ENCODE peak calls at places on chromosomes 5 and 9, in nine cellular contexts. Y, W, J, U, P, S, H, M and B are unnamed samples.

GRCh38 chr9:19988281-19988680 is 199.4 kb upstream of the SLC24A2 start:
- DNase-seq in P (no peak), H (no peak), U (no peak), W (no peak), M (no peak), J (no peak), Y (no peak), S (no peak), B (no peak)

GRCh38 chr5:156147948-156148285 is 179.0 kb upstream of the SGCD start:
- DNase-seq in Y (no peak), U (no peak), J (no peak), P (no peak), M (no peak), H (no peak), S (no peak), W (no peak), B (no peak)

GRCh38 chr5:173970878-173971650 is 17.9 kb upstream of the C5orf47 start:
- DNase-seq in S (no peak), J (no peak), M (no peak), H (no peak), Y (no peak), U (peak; percentile 34), W (no peak), P (no peak), B (no peak)

GRCh38 chr5:50691399-50692016 is 25.1 kb downstream of the PARP8 start:
- DNase-seq in H (no peak), M (no peak), J (no peak), U (no peak), W (no peak), P (no peak), S (no peak), Y (no peak), B (no peak)

GRCh38 chr9:137670391-137671195 is 51.8 kb downstream of the EHMT1 start:
- DNase-seq in M (no peak), H (no peak), U (no peak), P (no peak), W (no peak), S (no peak), Y (no peak), J (peak; percentile 40), B (peak; percentile 64)

GRCh38 chr9:21110708-21111576 is 30.7 kb downstream of the IFNW1 start:
- DNase-seq in S (no peak), J (peak; percentile 26), U (no peak), M (no peak), P (no peak), H (peak; percentile 33), W (no peak), Y (no peak), B (no peak)

GRCh38 chr5:16489322-16489791 is 23.8 kb upstream of the ZNF622 start:
- DNase-seq in S (no peak), P (no peak), U (no peak), Y (no peak), J (no peak), M (no peak), H (peak; percentile 29), W (no peak), B (no peak)

GRCh38 chr9:135565141-135565628 is 3.6 kb downstream of the PAEP start:
- DNase-seq in Y (no peak), H (no peak), W (no peak), U (no peak), M (no peak), P (no peak), J (no peak), S (no peak), B (no peak)

GRCh38 chr5:117230375-117230774 is 655.8 kb upstream of the SEMA6A start:
- DNase-seq in J (no peak), H (no peak), W (no peak), Y (no peak), P (no peak), S (no peak), M (no peak), U (no peak), B (no peak)

GRCh38 chr5:133397986-133398645 is 214.2 kb downstream of the FSTL4 start:
- DNase-seq in M (no peak), S (no peak), Y (no peak), W (no peak), J (no peak), H (no peak), P (no peak), U (no peak), B (no peak)

GRCh38 chr5:178336889-178337785 is 104.5 kb upstream of the PHYKPL start:
- DNase-seq in W (no peak), P (no peak), J (no peak), S (no peak), Y (no peak), U (no peak), M (peak; percentile 22), H (no peak), B (no peak)

GRCh38 chr9:2623866-2624682 is 2.5 kb downstream of the VLDLR start:
- DNase-seq in P (no peak), U (no peak), Y (no peak), J (no peak), M (no peak), W (no peak), S (no peak), H (no peak), B (peak; percentile 21)

GRCh38 chr9:100379862-100380261 is 27.1 kb upstream of the TEX10 start:
- DNase-seq in H (peak; percentile 7), W (no peak), P (no peak), S (no peak), M (no peak), Y (no peak), J (no peak), U (no peak), B (no peak)

GRCh38 chr5:73365301-73365853 is 83.2 kb downstream of the FOXD1 start:
- DNase-seq in Y (no peak), H (peak; percentile 40), P (no peak), S (no peak), M (no peak), W (no peak), U (no peak), J (no peak), B (no peak)

GRCh38 chr9:133585481-133586367 is 23.5 kb downstream of the FAM163B start:
- DNase-seq in W (no peak), H (no peak), M (no peak), J (no peak), U (no peak), S (no peak), Y (no peak), P (no peak), B (no peak)

GRCh38 chr5:14440598-14441401 is 140.8 kb upstream of the OTULINL start:
- DNase-seq in Y (peak; percentile 81), W (no peak), S (no peak), P (no peak), U (peak; percentile 74), H (peak; percentile 90), J (peak; percentile 63), M (peak; percentile 75), B (peak; percentile 63)